ENCODE peak calls at places on chromosomes 1 and 21, in five cellular contexts. One of them, this sample, is unnamed.
A peak's percentile ranks its signal among the peaks of the same experiment; 100 is the strongest.

GRCh38 chr1:34292472-34292871 is 115.8 kb downstream of the C1orf94 start:
- DNase-seq in cardiac muscle cell: no peak
- DNase-seq in MM.1S: no peak
- DNase-seq in heart right ventricle: no peak
- DNase-seq in psoas muscle: no peak
- DNase-seq in this sample: no peak

GRCh38 chr21:33189237-33189636 is 40.5 kb upstream of the IFNAR2 start:
- DNase-seq in cardiac muscle cell: no peak
- DNase-seq in psoas muscle: no peak
- DNase-seq in heart right ventricle: no peak
- DNase-seq in MM.1S: no peak
- DNase-seq in this sample: no peak

GRCh38 chr1:54543729-54544496 is 4.1 kb upstream of the ACOT11 start:
- DNase-seq in cardiac muscle cell: peak; percentile 43
- DNase-seq in psoas muscle: no peak
- DNase-seq in MM.1S: no peak
- DNase-seq in heart right ventricle: no peak
- DNase-seq in this sample: no peak

GRCh38 chr1:65412984-65413375 is 7.5 kb upstream of the LEPR start:
- DNase-seq in cardiac muscle cell: no peak
- DNase-seq in psoas muscle: no peak
- DNase-seq in MM.1S: no peak
- DNase-seq in heart right ventricle: no peak
- DNase-seq in this sample: no peak

GRCh38 chr1:199122532-199123311 is 483.9 kb downstream of the PTPRC start:
- DNase-seq in MM.1S: no peak
- DNase-seq in psoas muscle: no peak
- DNase-seq in cardiac muscle cell: peak; percentile 51
- DNase-seq in heart right ventricle: no peak
- DNase-seq in this sample: no peak

GRCh38 chr1:16212251-16212961 is at the start of gene ARHGEF19:
- DNase-seq in MM.1S: no peak
- DNase-seq in psoas muscle: no peak
- DNase-seq in heart right ventricle: no peak
- DNase-seq in cardiac muscle cell: no peak
- DNase-seq in this sample: no peak

GRCh38 chr1:115771094-115771846 is 2.8 kb upstream of the CASQ2 start:
- DNase-seq in cardiac muscle cell: no peak
- DNase-seq in heart right ventricle: no peak
- DNase-seq in psoas muscle: no peak
- DNase-seq in MM.1S: no peak
- DNase-seq in this sample: no peak

GRCh38 chr1:215287362-215287761 is 204.8 kb downstream of the KCNK2 start:
- DNase-seq in cardiac muscle cell: no peak
- DNase-seq in psoas muscle: no peak
- DNase-seq in heart right ventricle: no peak
- DNase-seq in MM.1S: no peak
- DNase-seq in this sample: no peak

GRCh38 chr1:169086603-169087455 is 19.7 kb upstream of the ATP1B1 start:
- DNase-seq in heart right ventricle: no peak
- DNase-seq in cardiac muscle cell: peak; percentile 79
- DNase-seq in psoas muscle: no peak
- DNase-seq in MM.1S: no peak
- DNase-seq in this sample: no peak

GRCh38 chr1:50622259-50622658 is 199.0 kb upstream of the DMRTA2 start:
- DNase-seq in psoas muscle: no peak
- DNase-seq in cardiac muscle cell: no peak
- DNase-seq in MM.1S: no peak
- DNase-seq in heart right ventricle: no peak
- DNase-seq in this sample: no peak

GRCh38 chr1:109239580-109240068 is 9.7 kb upstream of the CELSR2 start:
- DNase-seq in psoas muscle: no peak
- DNase-seq in MM.1S: peak; percentile 6
- DNase-seq in cardiac muscle cell: peak; percentile 41
- DNase-seq in heart right ventricle: no peak
- DNase-seq in this sample: peak; percentile 56

GRCh38 chr1:151693057-151693651 is 23.4 kb downstream of the CELF3 start:
- DNase-seq in cardiac muscle cell: peak; percentile 65
- DNase-seq in MM.1S: no peak
- DNase-seq in heart right ventricle: no peak
- DNase-seq in psoas muscle: no peak
- DNase-seq in this sample: no peak

GRCh38 chr21:15053531-15053930 is 11.3 kb downstream of the NRIP1 start:
- DNase-seq in MM.1S: no peak
- DNase-seq in psoas muscle: no peak
- DNase-seq in heart right ventricle: no peak
- DNase-seq in cardiac muscle cell: no peak
- DNase-seq in this sample: no peak

GRCh38 chr1:98323906-98324358 is 337.6 kb upstream of the SNX7 start:
- DNase-seq in cardiac muscle cell: peak; percentile 99
- DNase-seq in psoas muscle: no peak
- DNase-seq in MM.1S: no peak
- DNase-seq in heart right ventricle: peak; percentile 15
- DNase-seq in this sample: peak; percentile 70

GRCh38 chr1:7356079-7356478 is 415.0 kb upstream of the VAMP3 start:
- DNase-seq in psoas muscle: no peak
- DNase-seq in MM.1S: no peak
- DNase-seq in heart right ventricle: no peak
- DNase-seq in cardiac muscle cell: no peak
- DNase-seq in this sample: no peak

GRCh38 chr1:174942547-174943255 is 57.0 kb upstream of the CACYBP start:
- DNase-seq in MM.1S: no peak
- DNase-seq in cardiac muscle cell: peak; percentile 46
- DNase-seq in psoas muscle: peak; percentile 57
- DNase-seq in heart right ventricle: no peak
- DNase-seq in this sample: no peak

GRCh38 chr1:202890392-202890791 is 1.4 kb upstream of the RABIF start:
- DNase-seq in MM.1S: no peak
- DNase-seq in cardiac muscle cell: no peak
- DNase-seq in heart right ventricle: no peak
- DNase-seq in psoas muscle: no peak
- DNase-seq in this sample: no peak

GRCh38 chr1:176643536-176643935 is 180.6 kb downstream of the PAPPA2 start:
- DNase-seq in MM.1S: no peak
- DNase-seq in psoas muscle: no peak
- DNase-seq in cardiac muscle cell: no peak
- DNase-seq in heart right ventricle: no peak
- DNase-seq in this sample: no peak

GRCh38 chr1:96472471-96472870 is 249.1 kb upstream of the PTBP2 start:
- DNase-seq in heart right ventricle: no peak
- DNase-seq in MM.1S: no peak
- DNase-seq in cardiac muscle cell: peak; percentile 41
- DNase-seq in psoas muscle: no peak
- DNase-seq in this sample: no peak

GRCh38 chr1:215923129-215923824 is 356.2 kb downstream of the KCTD3 start:
- DNase-seq in heart right ventricle: no peak
- DNase-seq in MM.1S: no peak
- DNase-seq in cardiac muscle cell: no peak
- DNase-seq in psoas muscle: no peak
- DNase-seq in this sample: no peak

GRCh38 chr1:226825037-226825745 is 45.2 kb upstream of the PSEN2 start:
- DNase-seq in heart right ventricle: no peak
- DNase-seq in cardiac muscle cell: no peak
- DNase-seq in psoas muscle: no peak
- DNase-seq in MM.1S: no peak
- DNase-seq in this sample: no peak

GRCh38 chr1:36151845-36152203 is 2.5 kb upstream of the TRAPPC3 start:
- DNase-seq in cardiac muscle cell: peak; percentile 35
- DNase-seq in heart right ventricle: peak; percentile 55
- DNase-seq in MM.1S: peak; percentile 24
- DNase-seq in psoas muscle: peak; percentile 63
- DNase-seq in this sample: no peak

GRCh38 chr1:230031131-230031530 is 35.9 kb upstream of the GALNT2 start:
- DNase-seq in cardiac muscle cell: no peak
- DNase-seq in psoas muscle: no peak
- DNase-seq in MM.1S: no peak
- DNase-seq in heart right ventricle: no peak
- DNase-seq in this sample: no peak

GRCh38 chr1:30706528-30706927 is 16.9 kb downstream of the MATN1 start:
- DNase-seq in heart right ventricle: peak; percentile 42
- DNase-seq in cardiac muscle cell: peak; percentile 66
- DNase-seq in MM.1S: no peak
- DNase-seq in psoas muscle: peak; percentile 80
- DNase-seq in this sample: peak; percentile 75

GRCh38 chr1:96973605-96974004 is 252.0 kb downstream of the PTBP2 start:
- DNase-seq in heart right ventricle: peak; percentile 11
- DNase-seq in cardiac muscle cell: peak; percentile 25
- DNase-seq in psoas muscle: no peak
- DNase-seq in MM.1S: no peak
- DNase-seq in this sample: no peak

GRCh38 chr1:199010492-199010891 is 371.7 kb downstream of the PTPRC start:
- DNase-seq in cardiac muscle cell: peak; percentile 2
- DNase-seq in MM.1S: no peak
- DNase-seq in psoas muscle: no peak
- DNase-seq in heart right ventricle: no peak
- DNase-seq in this sample: no peak

GRCh38 chr1:232553050-232553754 is 76.7 kb downstream of the SIPA1L2 start:
- DNase-seq in psoas muscle: peak; percentile 87
- DNase-seq in MM.1S: no peak
- DNase-seq in cardiac muscle cell: peak; percentile 67
- DNase-seq in heart right ventricle: peak; percentile 89
- DNase-seq in this sample: peak; percentile 83

GRCh38 chr1:207565546-207566468 is 69.8 kb downstream of the CR1 start:
- DNase-seq in psoas muscle: no peak
- DNase-seq in cardiac muscle cell: peak; percentile 17
- DNase-seq in MM.1S: no peak
- DNase-seq in heart right ventricle: no peak
- DNase-seq in this sample: no peak

GRCh38 chr1:247639381-247639981 is 34.1 kb downstream of the OR2G3 start:
- DNase-seq in cardiac muscle cell: peak; percentile 11
- DNase-seq in psoas muscle: peak; percentile 82
- DNase-seq in heart right ventricle: peak; percentile 41
- DNase-seq in MM.1S: no peak
- DNase-seq in this sample: no peak

GRCh38 chr1:152110365-152110859 is 4.8 kb downstream of the TCHH start:
- DNase-seq in psoas muscle: peak; percentile 50
- DNase-seq in cardiac muscle cell: peak; percentile 60
- DNase-seq in heart right ventricle: no peak
- DNase-seq in MM.1S: peak; percentile 38
- DNase-seq in this sample: no peak

GRCh38 chr21:43916691-43917514 is 51.9 kb downstream of the AGPAT3 start:
- DNase-seq in heart right ventricle: no peak
- DNase-seq in cardiac muscle cell: peak; percentile 13
- DNase-seq in psoas muscle: no peak
- DNase-seq in MM.1S: peak; percentile 83
- DNase-seq in this sample: no peak

GRCh38 chr1:47225430-47226100 is 6.5 kb downstream of the TAL1 start:
- DNase-seq in heart right ventricle: no peak
- DNase-seq in psoas muscle: peak; percentile 62
- DNase-seq in MM.1S: no peak
- DNase-seq in cardiac muscle cell: no peak
- DNase-seq in this sample: no peak

GRCh38 chr21:14119038-14119437 is 91.7 kb downstream of the LIPI start:
- DNase-seq in cardiac muscle cell: no peak
- DNase-seq in heart right ventricle: no peak
- DNase-seq in psoas muscle: no peak
- DNase-seq in MM.1S: no peak
- DNase-seq in this sample: no peak

GRCh38 chr1:39214714-39214997 is 10.2 kb downstream of the MACF1 start:
- DNase-seq in MM.1S: no peak
- DNase-seq in heart right ventricle: no peak
- DNase-seq in psoas muscle: no peak
- DNase-seq in cardiac muscle cell: no peak
- DNase-seq in this sample: no peak
- H3K27ac ChIP-seq in MM.1S: peak overlapping the region; percentile 90
- H3K27ac ChIP-seq in heart right ventricle: peak overlapping the region; percentile 82
- H3K27ac ChIP-seq in psoas muscle: peak overlapping the region; percentile 46
- H3K27ac ChIP-seq in cardiac muscle cell: peak overlapping the region; percentile 93
- H3K27ac ChIP-seq in this sample: peak overlapping the region; percentile 80

GRCh38 chr21:22728091-22728490 is 1729.9 kb downstream of the NCAM2 start:
- DNase-seq in psoas muscle: no peak
- DNase-seq in heart right ventricle: no peak
- DNase-seq in MM.1S: no peak
- DNase-seq in cardiac muscle cell: no peak
- DNase-seq in this sample: no peak
- H3K9me3 ChIP-seq in psoas muscle: no peaks in the 10 kb centered on the region
- H3K9me3 ChIP-seq in heart right ventricle: no peaks in the 10 kb centered on the region
- H3K9me3 ChIP-seq in MM.1S: no peaks in the 10 kb centered on the region
- H3K9me3 ChIP-seq in cardiac muscle cell: no peaks in the 10 kb centered on the region
- H3K9me3 ChIP-seq in this sample: no peaks in the 10 kb centered on the region

DNA sequence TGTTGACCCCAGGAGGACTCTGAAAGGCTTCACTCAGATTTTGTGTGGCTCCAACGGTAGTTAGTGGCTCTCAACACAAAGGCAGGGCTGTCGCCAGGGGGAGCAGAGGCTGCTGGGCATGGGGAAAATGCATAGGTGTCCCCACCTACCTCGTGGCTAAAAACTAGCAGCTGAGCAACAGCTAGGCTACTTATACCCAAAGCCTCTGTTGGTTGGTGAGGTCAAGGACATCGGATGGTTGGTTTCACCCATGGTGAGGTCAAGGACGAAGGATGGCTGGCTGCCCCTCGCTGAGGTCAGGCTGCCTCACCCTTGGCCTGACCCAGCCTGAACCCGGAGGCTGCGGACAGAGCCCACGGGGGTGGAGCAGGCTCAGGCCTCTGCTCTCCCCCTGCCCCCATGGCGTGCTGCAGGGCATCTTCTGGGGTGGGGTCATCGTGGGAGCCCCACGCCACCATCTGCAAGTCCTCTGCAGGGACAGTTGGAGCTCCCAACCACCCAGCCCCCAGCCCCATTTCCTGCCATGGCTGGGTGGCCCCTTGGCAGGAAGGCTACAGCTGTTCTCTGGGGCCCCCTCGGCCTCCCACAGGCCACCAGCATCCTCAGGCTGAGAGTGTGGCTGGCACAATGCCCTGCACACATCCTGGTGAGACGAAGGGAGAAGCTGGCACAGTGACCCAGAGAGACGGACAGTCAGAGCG is 8.5 kb upstream of the GNB1 start:
- DNase-seq in MM.1S: no peak
- DNase-seq in heart right ventricle: no peak
- DNase-seq in cardiac muscle cell: no peak
- DNase-seq in psoas muscle: peak; percentile 35
- DNase-seq in this sample: no peak
- H3K27ac ChIP-seq in MM.1S: no peak overlapping the region
- H3K27ac ChIP-seq in heart right ventricle: no peak overlapping the region
- H3K27ac ChIP-seq in cardiac muscle cell: no peak overlapping the region
- H3K27ac ChIP-seq in psoas muscle: no peak overlapping the region
- H3K27ac ChIP-seq in this sample: no peak overlapping the region

DNA sequence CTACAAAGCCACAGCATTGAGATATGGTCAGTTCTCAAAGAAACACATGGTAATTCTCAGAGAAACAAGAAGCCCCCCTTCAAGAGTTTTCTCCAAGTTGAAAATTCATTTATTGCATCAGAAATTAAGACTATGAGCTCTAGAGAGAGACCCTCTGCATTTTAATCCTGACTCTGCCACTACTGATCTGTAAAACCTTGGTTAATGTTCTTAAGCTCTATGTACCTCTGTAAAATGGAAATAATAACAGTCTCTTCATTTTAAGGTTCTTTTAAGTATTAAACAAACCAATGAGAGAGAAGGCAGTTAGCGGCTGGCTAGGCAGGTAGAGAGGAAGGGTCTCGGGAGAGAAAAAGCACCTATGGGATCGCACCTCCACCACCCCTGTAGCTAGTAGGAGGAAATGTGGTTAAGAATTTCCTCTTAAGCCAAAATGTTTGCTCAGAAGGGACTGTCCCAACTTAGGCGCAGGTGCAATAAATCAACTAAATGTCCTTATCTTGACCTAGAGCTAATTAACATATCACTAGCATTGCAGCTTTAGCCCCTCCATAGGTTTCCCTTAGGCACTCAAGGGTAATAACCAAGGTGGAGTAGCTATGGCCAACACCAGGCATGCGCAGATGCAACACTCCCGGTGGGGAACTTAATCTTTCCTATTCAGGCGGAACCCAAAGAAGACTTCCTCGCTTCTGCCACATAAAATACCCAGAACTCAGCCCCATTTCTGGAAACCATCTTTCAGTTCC is 1685.4 kb downstream of the MRPL39 start:
- DNase-seq in cardiac muscle cell: no peak
- DNase-seq in MM.1S: peak; percentile 75
- DNase-seq in psoas muscle: no peak
- DNase-seq in heart right ventricle: no peak
- DNase-seq in this sample: no peak
- H3K9me3 ChIP-seq in cardiac muscle cell: no peaks in the 10 kb centered on the region
- H3K9me3 ChIP-seq in MM.1S: no peaks in the 10 kb centered on the region
- H3K9me3 ChIP-seq in psoas muscle: no peaks in the 10 kb centered on the region
- H3K9me3 ChIP-seq in heart right ventricle: no peaks in the 10 kb centered on the region
- H3K9me3 ChIP-seq in this sample: no peaks in the 10 kb centered on the region

This sample was measured in right atrium auricular region.